ENCODE peak calls at places on chromosomes 6 and 20, in nine cellular contexts. Q is H9; G is activated CD4-positive, CD25-positive, alpha-beta regulatory T cell; L is AG10803; B is NCI-H774; H is SW480; P is NCI-H1417 treated with DMSO at 0.1 percent for 48 hours; X is Panc1; I is progenitor cell of endocrine pancreas. A is an unnamed sample.

GRCh38 chr6:168834814-168835213 is 393.8 kb downstream of the SMOC2 start:
- DNase-seq in Q (no peak), G (no peak), L (no peak), B (no peak), H (peak; percentile 83), P (no peak), X (no peak), I (no peak), A (no peak)

GRCh38 chr6:29696147-29697129 is 15.5 kb upstream of the ZFP57 start:
- DNase-seq in Q (peak; percentile 63), G (no peak), L (no peak), B (no peak), H (no peak), P (no peak), X (no peak), I (no peak), A (no peak)

GRCh38 chr20:24825591-24825990 is 123.5 kb upstream of the CST7 start:
- DNase-seq in Q (no peak), G (no peak), L (no peak), B (no peak), H (no peak), P (no peak), X (no peak), I (no peak), A (no peak)

GRCh38 chr6:28600188-28600587 is 74.5 kb downstream of the GPX5 start:
- DNase-seq in Q (no peak), G (no peak), L (no peak), B (no peak), H (no peak), P (no peak), X (no peak), I (no peak), A (peak; percentile 54)

GRCh38 chr20:44011251-44011940 is 96.7 kb downstream of the TOX2 start:
- DNase-seq in Q (peak; percentile 6), G (no peak), L (no peak), B (no peak), H (no peak), P (no peak), X (no peak), I (no peak), A (no peak)

GRCh38 chr6:159788757-159789376 is 535 bp downstream of the TCP1 start:
- DNase-seq in Q (peak; percentile 39), G (no peak), L (peak; percentile 44), B (no peak), H (peak; percentile 22), P (no peak), X (no peak), I (no peak), A (no peak)

GRCh38 chr6:7145269-7146078 is 37.7 kb downstream of the RREB1 start:
- DNase-seq in Q (no peak), G (no peak), L (no peak), B (no peak), H (no peak), P (no peak), X (no peak), I (no peak), A (no peak)

GRCh38 chr6:68895929-68896328 is 260.8 kb downstream of the ADGRB3 start:
- DNase-seq in Q (no peak), G (no peak), L (no peak), B (no peak), H (no peak), P (no peak), X (no peak), I (no peak), A (no peak)

GRCh38 chr6:12709556-12709955 is 7.0 kb upstream of the PHACTR1 start:
- DNase-seq in Q (no peak), G (no peak), L (peak; percentile 93), B (no peak), H (no peak), P (no peak), X (no peak), I (no peak), A (no peak)

GRCh38 chr6:30759575-30760239 is 15.4 kb upstream of the IER3 start:
- DNase-seq in Q (no peak), G (no peak), L (peak; percentile 98), B (no peak), H (no peak), P (no peak), X (no peak), I (no peak), A (no peak)

GRCh38 chr6:33160728-33161323 is 31.4 kb downstream of the COL11A2 start:
- DNase-seq in Q (peak; percentile 75), G (no peak), L (peak; percentile 96), B (no peak), H (peak; percentile 44), P (no peak), X (no peak), I (no peak), A (peak; percentile 52)

GRCh38 chr6:111844921-111845320 is 28.3 kb downstream of the FYN start:
- DNase-seq in Q (peak; percentile 56), G (no peak), L (no peak), B (no peak), H (no peak), P (no peak), X (no peak), I (no peak), A (no peak)

GRCh38 chr20:59441860-59442810 is 141.7 kb downstream of the EDN3 start:
- DNase-seq in Q (no peak), G (no peak), L (no peak), B (no peak), H (peak; percentile 60), P (no peak), X (no peak), I (no peak), A (no peak)

GRCh38 chr6:95176322-95176721 is 401.0 kb upstream of the MANEA start:
- DNase-seq in Q (no peak), G (no peak), L (no peak), B (no peak), H (no peak), P (no peak), X (no peak), I (no peak), A (no peak)

GRCh38 chr20:46027245-46027853 is 1.7 kb upstream of the SLC12A5 start:
- DNase-seq in Q (no peak), G (no peak), L (peak; percentile 47), B (no peak), H (peak; percentile 59), P (no peak), X (no peak), I (peak; percentile 44), A (no peak)

GRCh38 chr6:16174368-16175078 is 45.6 kb downstream of the MYLIP start:
- DNase-seq in Q (no peak), G (no peak), L (no peak), B (no peak), H (no peak), P (no peak), X (no peak), I (no peak), A (no peak)

GRCh38 chr6:88725111-88725711 is 238.2 kb downstream of the RNGTT start:
- DNase-seq in Q (peak; percentile 84), G (no peak), L (peak; percentile 75), B (no peak), H (no peak), P (no peak), X (no peak), I (peak; percentile 12), A (no peak)

GRCh38 chr6:142953373-142954273 is 8.6 kb upstream of the HIVEP2 start:
- DNase-seq in Q (no peak), G (no peak), L (no peak), B (no peak), H (no peak), P (no peak), X (no peak), I (no peak), A (no peak)

GRCh38 chr6:166474721-166475565 is 92.2 kb upstream of the MPC1 start:
- DNase-seq in Q (no peak), G (no peak), L (peak; percentile 37), B (no peak), H (no peak), P (no peak), X (no peak), I (no peak), A (no peak)

GRCh38 chr6:168132531-168133184 is 53.6 kb upstream of the FRMD1 start:
- DNase-seq in Q (peak; percentile 85), G (no peak), L (peak; percentile 55), B (no peak), H (no peak), P (no peak), X (no peak), I (peak; percentile 11), A (no peak)

GRCh38 chr20:10987651-10988383 is 314.0 kb upstream of the JAG1 start:
- DNase-seq in Q (no peak), G (no peak), L (no peak), B (no peak), H (no peak), P (no peak), X (no peak), I (no peak), A (no peak)

GRCh38 chr6:27553123-27553904 is 80.4 kb upstream of the ZNF184 start:
- DNase-seq in Q (peak; percentile 81), G (no peak), L (peak; percentile 9), B (peak; percentile 34), H (peak; percentile 6), P (no peak), X (peak; percentile 96), I (no peak), A (no peak)

GRCh38 chr6:5671162-5671561 is 335.6 kb downstream of the NRN1 start:
- DNase-seq in Q (no peak), G (no peak), L (peak; percentile 61), B (peak; percentile 27), H (no peak), P (no peak), X (no peak), I (no peak), A (no peak)

GRCh38 chr20:768426-768978 is at the start of gene SLC52A3:
- DNase-seq in Q (peak; percentile 86), G (no peak), L (no peak), B (no peak), H (peak; percentile 95), P (no peak), X (no peak), I (peak; percentile 19), A (peak; percentile 86)

GRCh38 chr6:14748679-14749078 is 497.2 kb upstream of the JARID2 start:
- DNase-seq in Q (no peak), G (no peak), L (no peak), B (no peak), H (no peak), P (no peak), X (no peak), I (no peak), A (no peak)

GRCh38 chr20:18001131-18001921 is 32.5 kb downstream of the MGME1 start:
- DNase-seq in Q (no peak), G (no peak), L (peak; percentile 90), B (no peak), H (no peak), P (no peak), X (no peak), I (no peak), A (no peak)

GRCh38 chr6:131130546-131130925 is 4.7 kb upstream of the AKAP7 start:
- DNase-seq in Q (no peak), G (no peak), L (no peak), B (no peak), H (no peak), P (no peak), X (no peak), I (no peak), A (no peak)

GRCh38 chr6:32664827-32665362 is 1.6 kb downstream of the HLA-DQB1 start:
- DNase-seq in Q (peak; percentile 43), G (peak; percentile 19), L (no peak), B (no peak), H (peak; percentile 24), P (no peak), X (no peak), I (no peak), A (no peak)

GRCh38 chr6:6584310-6585002 is 4.1 kb upstream of the LY86 start:
- DNase-seq in Q (no peak), G (no peak), L (no peak), B (no peak), H (no peak), P (no peak), X (no peak), I (no peak), A (no peak)

GRCh38 chr6:21479140-21479539 is 114.4 kb upstream of the SOX4 start:
- DNase-seq in Q (no peak), G (no peak), L (peak; percentile 1), B (no peak), H (no peak), P (no peak), X (no peak), I (no peak), A (no peak)

GRCh38 chr6:139262519-139263300 is 29.1 kb downstream of the TXLNB start:
- DNase-seq in Q (no peak), G (no peak), L (no peak), B (peak; percentile 46), H (peak; percentile 36), P (no peak), X (no peak), I (no peak), A (no peak)